ENCODE peak calls at places on chromosome 6, in eight cellular contexts. C is lower leg skin; L is stimulated activated CD8-positive, alpha-beta memory T cell treated with anti-CD3 and anti-CD28 coated beads, Interleukin-2, amount 100 ng/mL, for 1 hour; Z is activated naive CD8-positive, alpha-beta T cell treated with anti-CD3 and anti-CD28 coated beads, Interleukin-2, amount 10 ng/mL, durations not matched to agents 7 days and 5 days; B is H54; M is germinal center; O is fibroblast of lung; J is WTC11. R is an unnamed sample.

GRCh38 chr6:167590193-167590592 is 236.5 kb upstream of the AFDN start:
- DNase-seq in L (no peak), J (no peak), O (no peak), M (no peak), Z (no peak), B (no peak), C (peak; percentile 23), R (no peak)

GRCh38 chr6:71250050-71250689 is 38.4 kb upstream of the OGFRL1 start:
- DNase-seq in O (peak; percentile 77), L (no peak), Z (no peak), M (no peak), B (no peak), J (no peak), C (no peak), R (no peak)

GRCh38 chr6:158707826-158708225 is 58.0 kb downstream of the SYTL3 start:
- DNase-seq in L (no peak), C (peak; percentile 76), B (no peak), Z (no peak), O (peak; percentile 28), J (no peak), M (peak; percentile 36), R (no peak)

GRCh38 chr6:46888578-46888977 is 33.2 kb downstream of the ADGRF5 start:
- DNase-seq in C (no peak), M (no peak), J (no peak), O (no peak), L (no peak), Z (no peak), B (no peak), R (no peak)

GRCh38 chr6:55776131-55776530 is 99.3 kb downstream of the BMP5 start:
- DNase-seq in B (no peak), L (no peak), Z (no peak), O (no peak), M (no peak), J (no peak), C (no peak), R (no peak)

GRCh38 chr6:106339334-106340029 is 13.9 kb upstream of the ATG5 start:
- DNase-seq in O (peak; percentile 67), B (peak; percentile 47), C (no peak), Z (no peak), L (no peak), M (peak; percentile 78), J (peak; percentile 57), R (no peak)

GRCh38 chr6:79033279-79033678 is 44.8 kb downstream of the PHIP start:
- DNase-seq in Z (no peak), L (no peak), O (no peak), J (no peak), M (no peak), C (no peak), B (no peak), R (no peak)

GRCh38 chr6:170137911-170138910 is 152.7 kb downstream of the DLL1 start:
- DNase-seq in L (no peak), J (no peak), O (no peak), C (peak; percentile 76), B (no peak), M (no peak), Z (no peak), R (no peak)

GRCh38 chr6:150418825-150419594 is 50.2 kb downstream of the IYD start:
- DNase-seq in B (peak; percentile 43), O (peak; percentile 65), Z (peak; percentile 66), C (peak; percentile 92), J (peak; percentile 64), L (peak; percentile 26), M (peak; percentile 74), R (peak; percentile 43)

GRCh38 chr6:78538002-78538401 is 329.3 kb upstream of the IRAK1BP1 start:
- DNase-seq in M (no peak), B (no peak), O (no peak), L (no peak), C (no peak), J (no peak), Z (no peak), R (no peak)

GRCh38 chr6:21634582-21634981 is 41.0 kb downstream of the SOX4 start:
- DNase-seq in M (no peak), O (peak; percentile 92), L (no peak), J (no peak), B (peak; percentile 52), Z (no peak), C (no peak), R (no peak)